ENCODE peak calls at places on chromosomes 13 and 19, in ten cellular contexts. P is psoas muscle; E is foreskin fibroblast; L is nephron progenitor cell; M is tibial artery; V is CD8-positive, alpha-beta T cell; Q is A549; A is right lobe of liver; G is neural crest cell; Z is AG10803. Y is an unnamed sample.

GRCh38 chr13:111034811-111035210 is 80.3 kb upstream of the ARHGEF7 start:
- DNase-seq in Z (peak), L (no peak), E (peak), P (no peak), G (no peak), M (no peak), A (no peak), Q (no peak), V (no peak), Y (no peak)

GRCh38 chr19:54376610-54377009 is 11.9 kb upstream of the LAIR1 start:
- DNase-seq in A (no peak), G (no peak), L (no peak), E (no peak), M (no peak), P (no peak), Q (no peak), Z (no peak), V (no peak), Y (no peak)

GRCh38 chr13:100534147-100534818 is 54.3 kb downstream of the GGACT start:
- DNase-seq in G (no peak), P (no peak), M (no peak), A (no peak), Z (no peak), Q (no peak), L (no peak), V (no peak), E (no peak), Y (no peak)

GRCh38 chr13:39036212-39036611 is 1.7 kb downstream of the PROSER1 start:
- DNase-seq in P (no peak), Z (peak), A (no peak), L (no peak), M (no peak), Q (no peak), E (no peak), G (no peak), V (no peak), Y (no peak)

GRCh38 chr19:15452111-15453047 is 2.6 kb upstream of the WIZ start:
- DNase-seq in M (peak), G (peak), L (peak), Z (peak), E (peak), A (peak), P (peak), V (no peak), Q (peak), Y (no peak)

GRCh38 chr19:48329167-48329891 is 4.0 kb downstream of the EMP3 start:
- DNase-seq in A (no peak), E (no peak), P (no peak), Z (peak), M (no peak), G (no peak), Q (no peak), V (peak), L (no peak), Y (peak)

GRCh38 chr13:92175330-92175729 is 776.9 kb downstream of the GPC5 start:
- DNase-seq in V (no peak), L (peak), P (no peak), E (peak), A (no peak), Z (peak), M (no peak), Q (peak), G (peak), Y (peak)

GRCh38 chr19:3576696-3577443 is 4.1 kb downstream of the HMG20B start:
- DNase-seq in G (peak), V (no peak), M (peak), Q (no peak), P (peak), Z (peak), A (no peak), L (peak), E (peak), Y (peak)

GRCh38 chr19:41205995-41206394 is 13.0 kb downstream of the CYP2S1 start:
- DNase-seq in G (no peak), E (no peak), Q (peak), A (no peak), M (no peak), L (no peak), V (no peak), P (no peak), Z (no peak), Y (no peak)

GRCh38 chr13:64704121-64704520 is 2526.0 kb downstream of the PCDH9 start:
- DNase-seq in M (no peak), Q (no peak), L (no peak), Z (no peak), E (peak), A (no peak), V (no peak), G (no peak), P (no peak), Y (no peak)

DNA sequence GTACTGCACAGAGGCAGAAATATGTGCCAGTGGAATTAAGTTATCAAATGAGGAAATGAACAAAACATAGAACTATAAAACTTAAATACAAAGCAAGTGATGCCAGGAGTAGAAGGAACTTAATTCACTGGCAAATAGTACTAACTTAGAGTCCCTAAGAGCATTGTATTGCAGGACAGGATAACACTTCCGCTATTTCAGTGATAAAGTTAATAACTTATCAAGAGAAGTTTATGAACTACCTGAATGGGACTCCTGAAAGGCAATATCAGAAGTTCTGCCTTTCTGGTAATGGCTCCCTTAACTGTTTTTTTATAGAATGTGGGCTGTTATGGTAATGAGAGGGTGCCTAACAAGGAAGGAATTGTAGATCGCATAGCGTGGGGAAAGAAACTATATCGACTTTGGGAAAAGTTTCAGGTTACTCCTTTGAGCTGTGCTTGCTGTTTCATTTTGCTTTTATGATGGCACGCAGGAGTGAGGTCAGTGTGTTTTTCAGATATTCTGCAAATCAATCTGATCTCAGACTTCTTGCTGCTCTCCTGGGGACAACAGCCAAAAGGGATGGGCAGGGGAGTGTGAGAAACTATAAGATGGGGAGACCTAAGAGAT is 95.3 kb upstream of the MLNR start:
- DNase-seq in M (no peak), A (no peak), G (no peak), V (no peak), P (no peak), Z (no peak), L (no peak), E (no peak), Q (no peak), Y (no peak)
- TF ChIP-seq CTCF in M (no peak), A (no peak), G (no peak), V (no peak), P (no peak), Z (no peak), L (no peak), E (no peak), Q (no peak), Y (no peak)

DNA sequence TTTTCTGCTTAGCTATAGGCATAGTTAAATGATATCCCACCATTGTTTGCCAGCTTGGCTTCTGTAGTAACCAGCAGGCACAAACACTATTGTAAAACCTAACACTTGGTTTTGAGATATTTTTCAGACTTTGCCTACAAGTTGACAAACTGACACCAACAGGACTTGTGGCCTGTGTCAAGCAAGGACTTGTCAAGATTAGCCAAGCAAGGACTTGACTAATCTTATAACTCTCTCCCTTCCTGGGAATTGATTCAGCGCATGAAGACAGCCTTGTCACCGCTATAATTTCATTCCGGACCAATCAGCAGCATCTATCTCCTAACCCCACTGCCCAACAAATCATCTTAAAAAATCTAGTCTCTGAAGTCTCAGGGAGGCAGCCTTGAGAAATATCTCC is 72.7 kb upstream of the SLITRK1 start:
- DNase-seq in L (no peak), A (no peak), G (no peak), V (no peak), Z (no peak), M (no peak), Q (no peak), E (no peak), P (no peak), Y (no peak)
- TF ChIP-seq CTCF in L (no peak), A (no peak), G (no peak), V (no peak), Z (no peak), M (no peak), Q (no peak), E (no peak), P (no peak), Y (no peak)

GRCh38 chr19:35618857-35619256 is 6.3 kb downstream of the HAUS5 start:
- DNase-seq in Q (peak), P (no peak), E (no peak), G (no peak), Z (no peak), M (no peak), V (no peak), A (no peak), L (no peak), Y (no peak)
- TF ChIP-seq CTCF in Q (peak), P (no peak), E (no peak), G (no peak), Z (no peak), M (no peak), V (no peak), A (no peak), L (no peak), Y (no peak)

GRCh38 chr19:35332817-35333216 is 3.8 kb downstream of the CD22 start:
- DNase-seq in Z (no peak), V (no peak), M (no peak), P (no peak), G (no peak), A (no peak), E (no peak), Q (no peak), L (no peak), Y (no peak)
- TF ChIP-seq CTCF in Z (no peak), V (no peak), M (no peak), P (no peak), G (no peak), A (no peak), E (no peak), Q (no peak), L (no peak), Y (no peak)

Y was measured in GM20000.